ENCODE peak calls at places on chromosomes 5 and 9, in five cellular contexts. V is RPMI8226; B is naive thymus-derived CD8-positive, alpha-beta T cell; I is renal cortical epithelial cell; F is NCI-H1092 treated with DMSO at 0.1 percent for 48 hours. D is an unnamed sample.
A peak's percentile ranks its signal among the peaks of the same experiment; 100 is the strongest.

GRCh38 chr5:179758905-179759304 is 26.3 kb downstream of the MAML1 start:
- DNase-seq in V (no peak), B (no peak), I (no peak), F (no peak), D (no peak)

GRCh38 chr5:134708301-134708700 is 30.0 kb upstream of the CAMLG start:
- DNase-seq in V (no peak), B (no peak), I (peak; percentile 7), F (no peak), D (no peak)

GRCh38 chr5:142901476-142902187 is 131.5 kb downstream of the ARHGAP26 start:
- DNase-seq in V (no peak), B (no peak), I (peak; percentile 48), F (no peak), D (no peak)

GRCh38 chr9:22079873-22080341 is 70.8 kb upstream of the CDKN2B start:
- DNase-seq in V (no peak), B (peak; percentile 61), I (peak; percentile 94), F (no peak), D (no peak)

GRCh38 chr9:128155736-128156500 is 4.1 kb upstream of the BBLN start:
- DNase-seq in V (no peak), B (no peak), I (no peak), F (no peak), D (no peak)

GRCh38 chr9:17986595-17986994 is 407.7 kb downstream of the SH3GL2 start:
- DNase-seq in V (no peak), B (no peak), I (no peak), F (no peak), D (no peak)

GRCh38 chr9:76395381-76395780 is 1.2 kb upstream of the RFK start:
- DNase-seq in V (no peak), B (no peak), I (no peak), F (no peak), D (no peak)

GRCh38 chr5:15483348-15484090 is 16.5 kb upstream of the FBXL7 start:
- DNase-seq in V (no peak), B (no peak), I (peak; percentile 4), F (no peak), D (no peak)

D was measured in NCI-H1436.